ENCODE peak calls at places on chromosome 21, in four cellular contexts. L is esophagus muscularis mucosa; F is CD4-positive, CD25-positive, alpha-beta regulatory T cell; U is NT2/D1. D is an unnamed sample.

GRCh38 chr21:31180256-31181088 is 142.2 kb upstream of the KRTAP19-8 start:
- DNase-seq in U (no peak), F (peak; percentile 53), L (no peak), D (no peak)

GRCh38 chr21:35222541-35222941 is 173.4 kb upstream of the RUNX1 start:
- DNase-seq in L (no peak), U (no peak), F (no peak), D (no peak)

GRCh38 chr21:36169465-36170128 is 13.0 kb downstream of the DOP1B start:
- DNase-seq in F (no peak), U (no peak), L (no peak), D (no peak)

GRCh38 chr21:18499761-18500376 is 96.3 kb upstream of the TMPRSS15 start:
- DNase-seq in U (peak; percentile 54), F (no peak), L (no peak), D (peak; percentile 29)

GRCh38 chr21:35222021-35222420 is 172.9 kb upstream of the RUNX1 start:
- DNase-seq in F (peak; percentile 15), L (no peak), U (no peak), D (no peak)

GRCh38 chr21:34536820-34537219 is 24.8 kb upstream of the KCNE1 start:
- DNase-seq in U (no peak), L (no peak), F (no peak), D (no peak)

GRCh38 chr21:28309596-28309995 is 683.1 kb downstream of the LTN1 start:
- DNase-seq in F (no peak), L (no peak), U (no peak), D (no peak)

GRCh38 chr21:34344584-34344983 is 19.2 kb upstream of the KCNE2 start:
- DNase-seq in F (no peak), L (no peak), U (no peak), D (no peak)

GRCh38 chr21:34204481-34205439 is 131.4 kb downstream of the MRPS6 start:
- DNase-seq in U (no peak), L (no peak), F (no peak), D (no peak)

GRCh38 chr21:35649186-35649585 is 411.1 kb downstream of the SETD4 start:
- DNase-seq in U (peak; percentile 11), F (no peak), L (peak; percentile 47), D (no peak)

GRCh38 chr21:43597052-43597451 is 62.2 kb downstream of the HSF2BP start:
- DNase-seq in F (no peak), U (no peak), L (no peak), D (no peak)

GRCh38 chr21:43690346-43690745 is 28.6 kb upstream of the PDXK start:
- DNase-seq in F (no peak), U (no peak), L (no peak), D (no peak)

GRCh38 chr21:36892201-36892600 is 74.3 kb downstream of the HLCS start:
- DNase-seq in F (no peak), L (peak; percentile 85), U (no peak), D (no peak)

GRCh38 chr21:38505654-38506523 is 7.6 kb upstream of the ERG start:
- DNase-seq in F (no peak), L (peak; percentile 39), U (peak; percentile 72), D (peak; percentile 47)

GRCh38 chr21:16195476-16195875 is 465.7 kb downstream of the USP25 start:
- DNase-seq in U (no peak), L (no peak), F (no peak), D (no peak)

GRCh38 chr21:36932417-36932816 is 34.1 kb downstream of the HLCS start:
- DNase-seq in L (no peak), F (no peak), U (no peak), D (no peak)

GRCh38 chr21:15301014-15301413 is 236.2 kb upstream of the NRIP1 start:
- DNase-seq in U (no peak), L (no peak), F (no peak), D (no peak)

GRCh38 chr21:35996217-35996616 is 64.1 kb downstream of the SETD4 start:
- DNase-seq in F (no peak), L (no peak), U (no peak), D (no peak)

GRCh38 chr21:28737671-28738279 is 254.9 kb downstream of the LTN1 start:
- DNase-seq in L (no peak), U (no peak), F (no peak), D (no peak)

GRCh38 chr21:29819675-29820337 is 120.0 kb downstream of the GRIK1 start:
- DNase-seq in F (no peak), U (no peak), L (no peak), D (no peak)

GRCh38 chr21:35833991-35834390 is 226.3 kb downstream of the SETD4 start:
- DNase-seq in U (no peak), L (no peak), F (no peak), D (no peak)

GRCh38 chr21:35603471-35603870 is 456.9 kb downstream of the SETD4 start:
- DNase-seq in L (no peak), F (no peak), U (peak; percentile 44), D (peak; percentile 22)

GRCh38 chr21:31030367-31031106 is 7.7 kb downstream of the KRTAP19-8 start:
- DNase-seq in L (no peak), U (no peak), F (no peak), D (no peak)

GRCh38 chr21:33257404-33257803 is 8.8 kb upstream of the IL10RB start:
- DNase-seq in F (no peak), U (no peak), L (no peak), D (no peak)

GRCh38 chr21:31416465-31416864 is 72.4 kb upstream of the TIAM1 start:
- DNase-seq in L (no peak), U (no peak), F (no peak), D (no peak)

GRCh38 chr21:26798856-26799751 is 46.1 kb downstream of the ADAMTS1 start:
- DNase-seq in L (no peak), F (no peak), U (no peak), D (no peak)

GRCh38 chr21:36045993-36046392 is 14.3 kb downstream of the SETD4 start:
- DNase-seq in L (no peak), F (no peak), U (no peak), D (no peak)

GRCh38 chr21:43209575-43210453 is 41.0 kb downstream of the CRYAA start:
- DNase-seq in F (no peak), U (no peak), L (no peak), D (no peak)

GRCh38 chr21:36909901-36910561 is 56.4 kb downstream of the HLCS start:
- DNase-seq in L (no peak), U (no peak), F (peak; percentile 30), D (no peak)

GRCh38 chr21:34732388-34732821 is 63.6 kb downstream of the CLIC6 start:
- DNase-seq in U (no peak), L (no peak), F (no peak), D (no peak)

GRCh38 chr21:24869862-24870261 is 737.4 kb downstream of the MRPL39 start:
- DNase-seq in U (no peak), F (no peak), L (no peak), D (no peak)

GRCh38 chr21:24870633-24871032 is 736.6 kb downstream of the MRPL39 start:
- DNase-seq in L (no peak), U (no peak), F (no peak), D (no peak)

DNA sequence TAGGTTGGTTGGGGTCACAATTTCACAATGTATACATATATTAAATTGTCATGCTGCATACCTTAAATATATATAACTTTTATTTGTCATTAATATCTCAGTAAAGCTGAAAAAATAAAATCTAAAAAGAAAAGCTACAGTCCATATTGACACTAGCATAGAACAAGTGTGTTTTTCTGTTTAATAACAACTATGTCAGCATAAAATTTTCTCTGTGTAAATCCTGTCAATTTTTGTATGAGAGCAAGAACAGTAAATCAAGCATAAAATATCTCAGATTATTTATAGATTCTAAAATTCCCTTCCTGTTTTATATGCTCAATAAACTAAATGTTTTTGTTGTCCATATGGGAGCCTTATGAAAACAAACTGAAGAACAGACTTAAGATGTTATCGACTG is 739.2 kb downstream of the MRPL39 start:
- DNase-seq in U (no peak), L (no peak), F (no peak), D (no peak)
- H3K9me3 ChIP-seq in U (no peaks in the 10 kb centered on the region), L (no peaks in the 10 kb centered on the region), F (peaks cover 5% of the 10 kb centered on the region), D (peaks cover 4% of the 10 kb centered on the region)

GRCh38 chr21:44708866-44709425 is 2.4 kb downstream of the TSPEAR start:
- DNase-seq in L (no peak), F (no peak), U (no peak), D (no peak)

GRCh38 chr21:44711327-44712202 is at the start of gene TSPEAR:
- DNase-seq in L (no peak), F (no peak), U (no peak), D (no peak)

GRCh38 chr21:44709426-44710293 is 1.7 kb downstream of the TSPEAR start:
- DNase-seq in U (no peak), F (no peak), L (no peak), D (no peak)

GRCh38 chr21:44710756-44711326 is 531 bp downstream of the TSPEAR start:
- DNase-seq in L (no peak), F (no peak), U (no peak), D (no peak)

DNA sequence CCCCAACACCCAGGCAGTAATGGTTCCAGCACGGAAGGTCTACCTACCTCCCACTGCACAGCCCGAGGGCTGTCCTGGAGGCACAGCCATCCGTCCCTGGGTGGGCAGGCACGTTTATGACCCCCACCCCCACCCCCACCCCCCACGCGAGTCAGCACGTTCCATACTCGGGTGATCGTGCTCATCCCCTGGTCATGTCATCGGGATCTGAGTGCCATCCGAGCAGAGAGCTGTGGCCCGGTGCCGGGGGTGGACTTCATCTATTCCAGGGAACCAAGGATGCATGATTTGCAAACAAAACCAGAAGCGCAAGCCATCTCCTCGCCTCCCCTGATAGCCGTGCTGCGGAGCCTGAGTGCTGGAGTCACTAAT is 1.1 kb downstream of the TSPEAR start:
- DNase-seq in L (no peak), U (no peak), F (no peak), D (no peak)
- H3K4me1 ChIP-seq in L (peaks cover 2% of the 10 kb centered on the region), U (peaks cover 43% of the 10 kb centered on the region), F (no peaks in the 10 kb centered on the region), D (peaks cover 8% of the 10 kb centered on the region)

DNA sequence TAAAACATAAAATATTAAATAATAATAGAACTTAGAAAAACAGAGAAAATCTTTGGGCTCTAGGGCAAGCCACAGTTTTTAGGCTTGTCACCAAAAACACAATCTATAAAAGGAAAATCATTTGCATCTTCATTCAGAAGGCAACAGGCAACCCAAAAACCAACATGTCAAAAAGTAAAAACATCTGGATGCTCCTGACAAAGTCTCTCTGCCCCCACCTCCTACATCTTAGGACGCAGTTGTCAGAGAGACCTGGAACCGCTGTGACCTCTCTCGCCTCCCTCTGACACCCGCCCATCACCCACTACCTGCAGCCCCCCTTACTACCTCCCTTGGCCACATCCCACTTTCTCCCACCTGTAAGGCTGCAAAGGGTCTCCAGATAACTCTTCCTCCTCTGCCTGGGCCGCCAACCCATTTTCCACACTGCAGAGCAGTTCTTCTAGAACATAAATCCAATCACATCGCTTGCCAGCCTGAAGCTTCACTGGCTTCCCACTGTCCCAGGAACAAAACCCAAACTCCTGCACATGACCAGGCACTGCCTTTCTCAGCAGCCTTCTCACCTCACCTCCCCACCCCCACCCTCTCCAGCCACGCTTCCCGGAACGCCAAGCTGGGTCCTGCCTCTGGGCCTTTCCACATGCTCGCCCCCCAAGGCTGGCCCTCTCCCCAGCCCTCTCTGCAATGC is 14.7 kb downstream of the PRDM15 start:
- DNase-seq in L (no peak), U (no peak), F (no peak), D (no peak)
- H3K4me3 ChIP-seq in L (no peak overlapping the region), U (no peak overlapping the region), F (no peak overlapping the region), D (no peak overlapping the region)

DNA sequence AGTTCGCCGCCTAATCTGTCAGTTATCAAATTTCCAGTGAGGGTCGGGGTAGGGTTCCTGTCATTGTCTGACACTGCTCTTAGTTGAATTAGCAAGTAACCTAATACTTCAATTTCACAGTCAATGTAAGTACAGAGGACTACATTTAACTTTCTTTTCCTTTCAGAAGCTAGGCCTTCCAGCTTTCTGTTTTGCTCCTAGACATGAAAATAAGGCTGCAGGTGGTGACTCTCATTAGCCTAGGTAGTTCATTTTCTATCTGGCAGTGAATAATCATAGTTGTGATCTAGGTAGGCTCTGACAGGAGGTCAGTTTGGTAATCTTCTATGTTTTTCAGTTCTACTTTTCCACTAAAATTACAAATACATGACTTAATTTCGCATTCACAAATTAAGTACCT is 783.1 kb downstream of the MRPL39 start:
- DNase-seq in F (no peak), L (no peak), U (no peak), D (no peak)
- H3K9me3 ChIP-seq in F (no peaks in the 10 kb centered on the region), L (no peaks in the 10 kb centered on the region), U (no peaks in the 10 kb centered on the region), D (peaks cover 7% of the 10 kb centered on the region)

D was measured in iPS DF 6.9.